ENCODE peak calls at places on chromosomes 6 and 20, in seven cellular contexts. J is CD8-positive, alpha-beta memory T cell; N is SJCRH30; T is Panc1; G is adrenal gland; D is stomach; F is SJSA1. M is an unnamed sample. For H3K36me3, the result is how much of the 10 kb centered on the place peaks cover.

GRCh38 chr6:136085370-136086115 is 164.6 kb downstream of the MTFR2 start:
- DNase-seq in T (no peak), F (no peak), D (no peak), G (no peak), N (no peak), J (no peak), M (no peak)

GRCh38 chr20:22838001-22838400 is 197.1 kb upstream of the SSTR4 start:
- DNase-seq in D (no peak), N (no peak), J (no peak), T (no peak), F (no peak), G (no peak), M (no peak)

GRCh38 chr6:27019651-27020552 is 227.6 kb upstream of the PRSS16 start:
- DNase-seq in F (peak), J (peak), N (peak), T (peak), G (peak), D (peak), M (peak)

GRCh38 chr6:20292905-20293304 is 80.6 kb upstream of the MBOAT1 start:
- DNase-seq in G (no peak), D (no peak), F (no peak), N (no peak), T (no peak), J (no peak), M (no peak)

GRCh38 chr6:506920-507523 is 115.5 kb downstream of the IRF4 start:
- DNase-seq in G (no peak), F (no peak), J (no peak), D (no peak), N (no peak), T (no peak), M (no peak)

GRCh38 chr6:46265373-46265772 is 94.6 kb upstream of the ENPP5 start:
- DNase-seq in T (no peak), G (no peak), N (no peak), D (no peak), F (no peak), J (no peak), M (no peak)

GRCh38 chr20:63035284-63036185 is 28.8 kb upstream of the BHLHE23 start:
- DNase-seq in G (no peak), T (no peak), D (no peak), J (peak), F (no peak), N (no peak), M (no peak)

GRCh38 chr6:131101911-131102680 is 33.2 kb upstream of the AKAP7 start:
- DNase-seq in T (no peak), G (no peak), F (peak), J (no peak), D (no peak), N (no peak), M (no peak)

GRCh38 chr6:135224037-135224647 is 43.0 kb downstream of the MYB start:
- DNase-seq in D (no peak), N (no peak), T (no peak), F (no peak), G (no peak), J (no peak), M (no peak)

GRCh38 chr20:21338291-21338690 is 35.2 kb downstream of the XRN2 start:
- DNase-seq in T (no peak), G (no peak), D (no peak), J (no peak), N (no peak), F (no peak), M (no peak)

GRCh38 chr6:107618672-107619071 is 128.8 kb downstream of the SOBP start:
- DNase-seq in G (no peak), T (no peak), N (peak), F (no peak), D (no peak), J (peak), M (no peak)

GRCh38 chr6:26022166-26022510 is 59.5 kb downstream of the TRIM38 start:
- DNase-seq in F (peak), N (peak), G (peak), J (no peak), D (peak), T (no peak), M (peak)

GRCh38 chr20:62938105-62938888 is at the start of gene GID8:
- DNase-seq in F (peak), T (no peak), D (peak), G (peak), N (peak), J (no peak), M (peak)

GRCh38 chr6:67916389-67916788 is 718.7 kb upstream of the ADGRB3 start:
- DNase-seq in D (no peak), J (no peak), G (no peak), T (no peak), F (no peak), N (no peak), M (no peak)

GRCh38 chr6:107361568-107362270 is 97.6 kb downstream of the PDSS2 start:
- DNase-seq in D (no peak), F (no peak), G (no peak), N (peak), J (no peak), T (no peak), M (no peak)

GRCh38 chr20:21862224-21862927 is 156.9 kb downstream of the PAX1 start:
- DNase-seq in J (no peak), T (no peak), F (no peak), D (no peak), N (no peak), G (no peak), M (no peak)

GRCh38 chr6:129748212-129748900 is 38.4 kb upstream of the ARHGAP18 start:
- DNase-seq in F (peak), T (no peak), J (peak), D (peak), N (no peak), G (peak), M (peak)

GRCh38 chr6:53220605-53221004 is 72.0 kb upstream of the GCM1 start:
- DNase-seq in T (no peak), D (no peak), J (no peak), N (no peak), F (no peak), G (no peak), M (no peak)

GRCh38 chr20:36645998-36646397 is at the start of gene SLA2:
- DNase-seq in G (no peak), F (no peak), T (no peak), J (peak), N (peak), D (peak), M (no peak)

GRCh38 chr6:4727671-4728435 is 48.4 kb upstream of the CDYL start:
- DNase-seq in N (peak), D (no peak), F (peak), G (no peak), J (no peak), T (no peak), M (no peak)

GRCh38 chr6:150881911-150882481 is 16.5 kb downstream of the MTHFD1L start:
- DNase-seq in D (no peak), N (peak), J (no peak), T (no peak), F (peak), G (peak), M (peak)

GRCh38 chr6:108739496-108740330 is 108.5 kb upstream of the ARMC2 start:
- DNase-seq in J (no peak), F (no peak), D (peak), T (no peak), N (no peak), G (no peak), M (peak)

GRCh38 chr6:56497270-56497669 is 145.4 kb downstream of the DST start:
- DNase-seq in J (no peak), N (no peak), T (no peak), D (no peak), F (no peak), G (no peak), M (no peak)

GRCh38 chr6:8219352-8219943 is 117.1 kb upstream of the EEF1E1 start:
- DNase-seq in J (no peak), F (peak), N (peak), G (peak), T (peak), D (peak), M (peak)

GRCh38 chr20:710762-711120 is 35.1 kb upstream of the SCRT2 start:
- DNase-seq in F (no peak), N (no peak), D (no peak), G (no peak), J (no peak), T (no peak), M (no peak)

GRCh38 chr6:56241106-56241812 is 6.1 kb downstream of the COL21A1 start:
- DNase-seq in F (no peak), T (no peak), J (no peak), N (peak), G (no peak), D (no peak), M (no peak)

DNA sequence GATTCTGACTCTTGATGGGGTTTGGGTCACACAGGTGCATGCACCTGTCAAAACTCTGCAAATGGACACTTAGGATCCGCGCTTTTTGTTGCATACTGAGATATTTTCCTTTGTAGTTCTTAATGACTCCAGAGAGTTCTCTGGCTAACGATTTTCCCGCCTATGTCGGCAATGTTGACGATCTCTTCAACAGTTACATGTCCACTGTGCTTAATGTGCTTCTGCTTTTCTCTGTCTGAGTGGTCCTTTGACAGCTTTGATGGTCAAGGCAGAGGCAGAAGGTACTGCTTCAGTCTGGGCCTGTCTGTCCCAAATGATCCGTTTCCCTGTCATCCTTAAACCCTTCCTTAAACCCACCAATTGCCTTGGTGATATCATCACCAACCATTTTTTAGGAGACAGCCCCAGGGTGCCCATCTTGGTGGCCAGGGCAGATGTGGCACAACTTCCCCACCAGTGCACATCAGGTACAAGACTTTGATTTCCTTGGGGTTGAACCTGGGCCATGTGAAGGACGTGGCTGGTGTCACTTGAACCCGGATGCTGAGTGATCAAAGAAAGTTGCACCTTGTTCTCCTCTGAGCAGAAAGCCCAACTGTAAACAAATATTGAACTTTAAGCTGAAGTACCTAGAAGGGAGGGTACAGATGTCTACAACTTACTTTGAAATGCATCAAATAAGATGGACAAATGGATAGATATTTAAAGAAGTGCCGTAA is 10.7 kb upstream of the BPIFB1 start:
- DNase-seq in N (no peak), D (no peak), F (no peak), J (no peak), T (no peak), G (no peak), M (no peak)
- H3K27ac ChIP-seq in N (no peak), D (no peak), F (no peak), J (no peak), T (no peak), G (no peak), M (no peak)

DNA sequence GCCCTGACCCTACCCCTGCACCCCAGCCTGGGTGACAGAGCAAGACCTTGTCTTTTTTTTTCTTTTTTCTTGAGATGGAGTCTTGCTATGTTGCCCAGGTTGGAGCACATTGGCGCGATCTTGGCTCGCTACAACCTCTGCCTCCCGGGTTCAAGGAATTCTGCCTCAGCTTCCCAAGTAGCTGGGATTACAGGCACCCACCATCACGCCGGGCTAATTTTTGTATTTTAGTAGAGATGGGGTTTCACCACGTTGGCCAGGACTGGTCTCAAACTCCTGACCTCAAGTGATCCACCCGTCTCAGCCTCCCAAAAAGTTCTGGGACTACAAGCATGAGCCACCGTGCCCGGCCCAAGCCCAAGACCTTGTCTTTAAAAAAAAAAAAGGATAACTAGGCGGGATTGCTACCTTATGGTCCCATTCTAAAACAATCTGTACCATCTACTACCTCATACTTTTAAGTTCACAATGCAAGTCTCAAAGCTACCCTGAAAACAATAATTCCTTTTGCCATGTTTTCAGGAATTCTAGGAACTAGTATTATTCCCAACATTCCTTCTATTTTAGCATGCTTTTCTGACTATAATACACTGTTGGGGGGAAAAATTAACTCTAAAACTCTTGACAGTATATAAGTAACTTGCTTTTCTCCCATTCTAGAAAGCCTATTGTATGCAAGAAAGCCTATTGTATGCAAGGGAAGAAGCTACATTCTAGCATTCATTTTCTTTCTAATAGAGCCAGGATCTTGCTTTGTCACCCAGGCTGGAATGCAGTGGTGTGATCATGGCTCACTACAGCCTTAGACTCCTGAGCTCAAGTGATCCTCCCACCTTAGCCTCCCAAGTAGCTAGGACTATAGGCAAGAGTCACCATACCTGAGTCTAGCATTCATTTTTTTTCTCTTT is 6.6 kb downstream of the TUBB start:
- DNase-seq in T (no peak), G (no peak), D (no peak), F (no peak), N (no peak), J (no peak), M (no peak)
- H3K36me3 ChIP-seq in T (under half), G (half or more), D (half or more), F (half or more), N (half or more), J (half or more), M (under half)

GRCh38 chr20:3925113-3925695 is 36.0 kb downstream of the PANK2 start:
- DNase-seq in F (no peak), D (no peak), T (no peak), J (no peak), N (no peak), G (no peak), M (no peak)
- H3K27ac ChIP-seq in F (no peak), D (no peak), T (no peak), J (no peak), N (no peak), G (peak), M (no peak)

DNA sequence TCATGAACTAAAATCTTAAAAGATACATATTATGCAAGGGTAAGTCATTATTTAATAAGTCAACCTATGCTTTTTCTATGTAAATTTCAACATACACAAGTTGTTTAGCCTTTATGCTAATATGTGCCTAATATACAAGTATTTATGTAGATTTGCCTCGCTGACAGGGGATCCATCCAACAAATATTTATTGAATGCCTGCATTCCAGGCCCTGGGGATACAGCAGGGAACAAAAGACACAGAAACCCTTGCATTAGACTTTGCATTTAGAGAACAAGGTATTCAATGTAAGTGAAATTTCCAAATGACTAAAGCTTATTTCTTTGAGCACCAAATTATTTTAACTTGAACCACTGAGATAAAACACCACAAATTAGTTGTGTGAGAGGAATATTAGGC is 19.1 kb downstream of the SERINC1 start:
- DNase-seq in F (no peak), N (no peak), J (no peak), G (no peak), D (no peak), T (no peak), M (no peak)
- H3K36me3 ChIP-seq in F (half or more), N (under half), J (half or more), G (half or more), D (under half), T (under half), M (under half)

GRCh38 chr20:6492396-6493055 is 275.0 kb upstream of the BMP2 start:
- DNase-seq in J (no peak), N (no peak), G (no peak), F (peak), T (no peak), D (no peak), M (no peak)
- H3K27ac ChIP-seq in J (no peak), N (no peak), G (no peak), F (no peak), T (no peak), D (no peak), M (no peak)

GRCh38 chr6:33696538-33697518 is 14.7 kb downstream of the UQCC2 start:
- DNase-seq in N (peak), T (no peak), D (peak), F (peak), G (peak), J (no peak), M (peak)

GRCh38 chr6:33694401-33694931 is 17.0 kb downstream of the UQCC2 start:
- DNase-seq in N (peak), F (peak), D (no peak), J (peak), G (no peak), T (peak), M (no peak)

GRCh38 chr6:33696076-33696475 is 15.4 kb downstream of the UQCC2 start:
- DNase-seq in J (no peak), D (no peak), N (no peak), F (no peak), T (no peak), G (no peak), M (no peak)

GRCh38 chr6:33694977-33695376 is 16.5 kb downstream of the UQCC2 start:
- DNase-seq in T (no peak), N (no peak), F (no peak), G (no peak), D (no peak), J (no peak), M (no peak)

DNA sequence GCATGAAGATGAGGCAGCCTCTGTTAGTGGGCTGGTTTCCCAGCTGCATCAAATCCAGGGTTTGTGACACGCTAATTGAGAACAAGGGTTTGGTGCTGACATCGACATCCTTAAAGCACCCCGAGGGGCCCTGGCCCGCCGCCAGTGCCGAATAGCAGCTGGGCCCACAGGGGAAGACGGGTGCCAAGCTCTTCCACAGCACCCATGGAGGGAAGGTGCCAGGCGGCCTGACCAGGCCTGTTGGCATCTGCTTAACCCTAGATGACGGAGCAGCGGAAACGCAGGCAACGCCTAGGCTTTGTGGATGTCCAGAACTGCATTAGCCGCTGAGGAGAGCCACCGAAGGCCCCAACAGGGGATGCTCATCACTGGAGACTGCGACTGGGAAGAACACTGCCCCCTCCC is 16.0 kb downstream of the UQCC2 start:
- DNase-seq in N (peak), G (no peak), T (no peak), J (no peak), F (no peak), D (no peak), M (no peak)
- H3K36me3 ChIP-seq in N (under half), G (under half), T (under half), J (under half), F (half or more), D (under half), M (under half)

DNA sequence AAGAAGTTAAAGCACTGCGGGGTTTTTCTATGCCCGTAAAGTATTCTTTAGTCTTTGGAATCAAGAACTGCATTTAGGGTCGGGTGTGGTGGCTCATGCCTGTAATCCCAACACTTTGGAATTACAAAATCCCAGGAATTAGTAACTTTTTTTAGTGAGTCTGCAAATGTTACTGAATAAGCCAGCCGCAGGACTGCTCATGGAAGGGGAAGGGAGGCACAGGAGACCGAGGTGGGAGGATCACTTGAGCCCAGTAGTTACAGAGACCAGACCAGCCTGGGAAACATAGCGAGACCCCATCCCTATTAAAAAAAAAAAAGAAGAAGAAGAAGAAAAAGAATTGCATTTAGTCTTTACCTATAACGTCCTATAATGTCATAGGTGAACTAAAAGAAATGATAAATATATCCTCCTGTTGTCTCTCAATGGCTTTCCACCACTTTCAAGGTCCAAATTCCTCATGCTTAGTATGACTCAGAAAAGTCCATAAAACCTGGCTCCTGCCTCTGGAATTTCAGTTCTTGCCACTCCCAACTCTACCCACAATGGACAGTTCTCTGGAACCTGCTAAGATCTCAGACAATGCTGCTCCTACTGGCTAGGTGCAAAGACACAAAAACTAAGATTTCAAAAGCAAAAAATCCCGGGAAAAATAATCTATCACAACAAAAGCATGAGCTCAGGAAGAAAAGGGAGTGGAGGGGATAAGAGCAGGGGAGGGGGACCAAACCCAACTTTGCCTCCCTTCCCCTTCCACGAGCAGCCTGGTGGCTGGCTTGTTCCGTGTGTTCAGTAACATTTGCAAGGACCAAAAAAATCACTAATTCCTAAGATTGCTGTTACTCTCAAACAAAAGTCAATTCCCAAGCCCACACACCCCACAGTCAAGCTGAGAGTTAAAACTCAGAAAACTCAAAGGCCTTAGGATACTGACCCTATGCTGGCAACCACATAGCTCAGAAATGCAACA is 39.0 kb downstream of the B4GALT5 start:
- DNase-seq in N (no peak), T (no peak), F (peak), D (no peak), J (no peak), G (no peak), M (no peak)
- H3K27ac ChIP-seq in N (no peak), T (peak), F (no peak), D (peak), J (peak), G (peak), M (no peak)

M was measured in prostate gland.